ENCODE peak calls at places on chromosomes 5 and 9, in seven cellular contexts. J is stomach, P is GM06990, Y is heart left ventricle, A is foreskin fibroblast, T is MCF 10A, M is AG10803. N is an unnamed sample.

GRCh38 chr5:36360311-36360710 is 58.6 kb upstream of the RANBP3L start:
- DNase-seq in J (no peak), P (peak), Y (no peak), A (no peak), T (no peak), M (no peak), N (no peak)

GRCh38 chr5:39394946-39395345 is 29.8 kb downstream of the DAB2 start:
- DNase-seq in J (no peak), P (no peak), Y (no peak), A (peak), T (peak), M (peak), N (peak)

GRCh38 chr5:16931334-16932110 is 4.6 kb downstream of the MYO10 start:
- DNase-seq in J (peak), P (no peak), Y (no peak), A (peak), T (no peak), M (no peak), N (no peak)

GRCh38 chr5:71828641-71829040 is 109.6 kb downstream of the CARTPT start:
- DNase-seq in J (no peak), P (no peak), Y (no peak), A (peak), T (no peak), M (peak), N (peak)

GRCh38 chr9:129291041-129291501 is 113.0 kb upstream of the IER5L start:
- DNase-seq in J (no peak), P (no peak), Y (no peak), A (no peak), T (no peak), M (no peak), N (no peak)

GRCh38 chr5:55154893-55155292 is 5.1 kb upstream of the GPX8 start:
- DNase-seq in J (no peak), P (no peak), Y (no peak), A (peak), T (no peak), M (peak), N (peak)

GRCh38 chr5:111583761-111584203 is 71.4 kb upstream of the STARD4 start:
- DNase-seq in J (no peak), P (no peak), Y (no peak), A (peak), T (no peak), M (peak), N (peak)

GRCh38 chr9:38063363-38063707 is 5.7 kb downstream of the SHB start:
- DNase-seq in J (no peak), P (no peak), Y (no peak), A (no peak), T (no peak), M (no peak), N (no peak)

GRCh38 chr5:91178461-91178860 is 204.7 kb downstream of the ARRDC3 start:
- DNase-seq in J (no peak), P (no peak), Y (no peak), A (no peak), T (no peak), M (peak), N (no peak)

GRCh38 chr5:124927735-124928134 is 181.3 kb upstream of the ZNF608 start:
- DNase-seq in J (no peak), P (no peak), Y (no peak), A (peak), T (peak), M (peak), N (peak)

GRCh38 chr5:176547811-176548210 is 1.3 kb upstream of the CDHR2 start:
- DNase-seq in J (peak), P (no peak), Y (no peak), A (no peak), T (peak), M (peak), N (no peak)

GRCh38 chr5:143309661-143310431 is 93.6 kb downstream of the NR3C1 start:
- DNase-seq in J (no peak), P (no peak), Y (no peak), A (no peak), T (peak), M (peak), N (no peak)

GRCh38 chr5:6712582-6713273 is 504 bp upstream of the TENT4A start:
- DNase-seq in J (peak), P (peak), Y (peak), A (peak), T (peak), M (peak), N (peak)

GRCh38 chr5:6711409-6712135 is 1.7 kb upstream of the TENT4A start:
- DNase-seq in J (no peak), P (no peak), Y (no peak), A (no peak), T (no peak), M (no peak), N (no peak)

GRCh38 chr5:6713274-6714181 is at the start of gene TENT4A:
- DNase-seq in J (no peak), P (no peak), Y (no peak), A (peak), T (no peak), M (peak), N (no peak)

GRCh38 chr5:6710551-6711318 is 2.5 kb upstream of the TENT4A start:
- DNase-seq in J (no peak), P (no peak), Y (no peak), A (no peak), T (no peak), M (no peak), N (no peak)

GRCh38 chr5:6712136-6712581 is 1.1 kb upstream of the TENT4A start:
- DNase-seq in J (peak), P (peak), Y (peak), A (peak), T (peak), M (peak), N (peak)
- TF ChIP-seq CTCF in J (no peak), P (peak), Y (peak), A (no peak), T (no peak), M (no peak), N (peak)

GRCh38 chr9:88590558-88591146 is 55.7 kb downstream of the NXNL2 start:
- DNase-seq in J (no peak), P (no peak), Y (no peak), A (no peak), T (peak), M (no peak), N (no peak)

GRCh38 chr9:88596376-88596775 is 61.4 kb downstream of the NXNL2 start:
- DNase-seq in J (no peak), P (no peak), Y (no peak), A (no peak), T (no peak), M (no peak), N (no peak)

GRCh38 chr9:88587885-88588628 is 53.1 kb downstream of the NXNL2 start:
- DNase-seq in J (no peak), P (no peak), Y (no peak), A (peak), T (no peak), M (peak), N (no peak)

GRCh38 chr9:88589656-88590055 is 54.7 kb downstream of the NXNL2 start:
- DNase-seq in J (no peak), P (no peak), Y (no peak), A (no peak), T (no peak), M (no peak), N (no peak)

DNA sequence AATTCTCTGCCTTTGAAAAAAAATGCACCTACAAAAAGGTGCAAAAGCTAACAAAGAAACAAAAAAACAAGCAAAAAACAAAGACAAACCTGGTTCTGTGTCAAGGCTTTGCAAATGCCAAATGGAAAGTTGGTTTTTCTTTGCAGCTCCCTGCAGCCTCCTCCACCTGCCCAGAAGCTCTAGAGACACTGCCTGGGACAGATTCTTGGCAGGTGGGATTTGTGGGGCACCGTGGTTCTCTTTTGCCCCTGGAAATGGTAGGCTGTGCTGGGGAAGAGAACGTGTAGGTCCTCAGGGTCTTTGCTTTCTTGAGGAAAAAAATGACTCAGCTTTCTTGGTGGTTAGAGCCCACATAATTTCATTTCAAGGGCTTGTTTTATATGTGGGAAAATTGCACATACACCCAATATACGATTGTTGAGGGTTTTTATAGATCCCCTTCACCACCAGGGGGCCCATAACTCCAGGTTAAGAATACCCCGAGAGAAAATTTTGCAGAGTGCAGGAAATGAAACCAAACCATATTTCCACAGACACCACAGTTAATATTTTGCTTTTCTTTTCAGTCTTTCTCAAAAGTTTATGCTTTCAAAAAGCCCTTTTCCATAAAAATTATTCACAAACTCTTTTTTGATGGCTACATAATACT is 58.7 kb downstream of the NXNL2 start:
- DNase-seq in J (peak), P (no peak), Y (no peak), A (peak), T (peak), M (peak), N (peak)
- TF ChIP-seq CTCF in J (peak), P (peak), Y (peak), A (peak), T (peak), M (peak), N (peak)

GRCh38 chr9:121169094-121169601 is 32.5 kb downstream of the RAB14 start:
- DNase-seq in J (no peak), P (no peak), Y (no peak), A (peak), T (peak), M (peak), N (peak)
- TF ChIP-seq CTCF in J (no peak), P (peak), Y (peak), A (peak), T (peak), M (peak), N (peak)

DNA sequence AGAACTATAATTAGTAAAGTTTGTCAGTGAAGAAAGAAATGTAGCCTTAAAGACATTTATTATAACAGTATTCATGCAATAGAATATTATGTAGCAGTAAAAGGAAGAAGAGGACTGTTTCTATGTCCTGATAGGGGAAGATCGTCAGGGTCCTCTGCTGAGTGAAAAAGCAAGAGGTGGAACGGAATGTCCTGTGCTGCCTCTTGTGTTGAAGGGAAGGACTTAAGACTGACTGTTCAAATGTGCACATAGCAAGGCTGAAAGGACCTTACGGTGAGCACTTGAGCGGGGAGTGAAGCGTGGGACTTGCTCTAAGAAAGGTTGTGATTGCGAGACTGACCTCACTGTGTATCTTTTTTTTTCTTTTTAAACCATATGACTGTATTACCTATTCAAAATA is 63.2 kb downstream of the SNX24 start:
- DNase-seq in J (no peak), P (no peak), Y (no peak), A (no peak), T (no peak), M (peak), N (no peak)
- TF ChIP-seq CTCF in J (no peak), P (no peak), Y (no peak), A (no peak), T (no peak), M (peak), N (no peak)

DNA sequence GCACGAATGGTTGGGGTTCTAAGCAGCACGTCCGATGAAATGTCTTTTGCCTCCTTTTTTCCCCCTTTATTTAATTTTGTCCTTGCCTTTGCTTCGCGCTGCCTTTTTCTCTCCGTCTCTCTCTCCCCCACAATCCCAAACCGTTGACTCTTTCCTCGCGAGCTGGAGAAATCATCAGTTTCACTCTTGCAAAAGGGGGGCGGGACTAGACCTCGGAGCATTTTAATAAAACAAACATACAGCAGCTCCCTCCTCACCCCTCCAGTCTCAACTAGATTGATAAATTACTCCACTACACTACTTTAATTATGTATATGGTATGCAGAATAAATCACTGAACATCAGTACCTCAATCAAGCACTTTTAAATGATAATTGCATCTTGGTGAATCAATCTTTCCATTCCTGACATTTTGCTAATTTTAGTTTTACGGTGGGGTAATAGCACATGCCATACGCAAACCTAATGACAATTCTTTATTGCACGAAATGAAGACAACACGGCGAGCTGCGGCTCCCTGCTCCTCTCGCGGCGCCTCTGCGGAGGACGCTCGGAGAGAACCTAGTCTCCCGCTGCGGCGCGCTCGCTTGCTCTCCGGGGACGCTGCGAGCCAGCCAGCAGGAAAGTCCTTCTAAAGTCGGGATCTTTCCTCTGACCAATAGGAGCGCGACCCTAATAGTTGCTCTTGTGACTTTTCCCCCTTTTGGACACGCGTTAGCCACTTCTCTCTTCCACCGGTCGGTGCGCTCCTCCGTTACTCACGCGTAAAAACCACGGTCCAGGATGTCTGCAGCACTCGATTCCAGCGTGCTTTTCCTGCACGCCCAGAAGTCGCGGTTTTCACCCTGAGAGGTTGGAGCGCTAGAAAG is 816 bp upstream of the MEF2C start:
- DNase-seq in J (peak), P (peak), Y (peak), A (peak), T (no peak), M (peak), N (peak)
- TF ChIP-seq CTCF in J (no peak), P (no peak), Y (peak), A (no peak), T (no peak), M (peak), N (peak)

GRCh38 chr9:126773004-126773607 is 31.7 kb upstream of the ZBTB43 start:
- DNase-seq in J (no peak), P (no peak), Y (no peak), A (peak), T (peak), M (no peak), N (peak)
- TF ChIP-seq CTCF in J (no peak), P (peak), Y (peak), A (peak), T (peak), M (peak), N (peak)

DNA sequence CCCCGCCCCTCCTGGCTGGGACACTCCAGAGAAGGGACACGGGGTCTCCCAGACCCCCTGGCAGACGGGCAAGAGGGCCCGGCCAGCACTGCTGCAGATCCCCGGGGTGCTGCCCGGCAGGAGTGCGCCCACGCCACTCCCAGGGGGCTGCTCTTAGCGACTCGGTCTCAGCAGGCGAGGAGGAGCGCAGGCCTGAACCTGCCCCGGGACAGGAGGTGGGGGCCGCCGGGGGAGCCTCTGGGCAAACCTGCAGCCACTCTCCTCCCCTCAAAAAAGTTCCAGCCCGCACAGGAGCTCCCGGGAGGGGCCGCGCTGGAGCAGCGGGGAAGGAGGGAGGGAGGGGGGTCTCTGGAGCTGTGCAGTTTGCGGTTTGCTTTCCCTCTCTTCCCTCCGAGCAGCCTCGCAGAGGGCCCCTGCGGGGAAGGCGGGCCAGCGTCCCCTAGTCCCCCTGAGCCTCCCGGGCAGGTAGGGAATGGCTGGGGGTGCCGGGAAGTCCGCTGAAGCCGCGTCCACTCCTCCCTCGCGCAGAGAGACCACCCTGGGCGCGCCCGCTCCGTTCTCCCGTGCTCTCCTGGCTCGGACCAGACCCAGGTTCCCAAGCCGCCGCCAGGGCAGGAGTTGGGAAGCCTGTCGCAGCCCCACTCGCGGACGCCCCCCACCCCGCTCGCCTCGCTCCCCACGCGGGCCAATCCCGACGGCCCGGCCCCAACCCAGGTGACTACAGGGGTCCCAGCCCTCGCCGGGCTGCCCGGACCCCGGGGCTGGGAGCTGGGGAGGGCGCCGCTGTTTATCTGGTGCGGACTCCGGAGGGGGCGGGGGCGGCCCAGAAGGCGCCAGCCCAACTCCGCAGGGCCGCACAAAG is 44.2 kb downstream of the NACC2 start:
- DNase-seq in J (no peak), P (no peak), Y (no peak), A (no peak), T (peak), M (no peak), N (no peak)
- TF ChIP-seq CTCF in J (no peak), P (no peak), Y (no peak), A (no peak), T (no peak), M (no peak), N (peak)